ENCODE peak calls at places on chromosomes 13 and 19, in eight cellular contexts. G is cardiac fibroblast; F is SK-N-SH; I is CD8-positive, alpha-beta T cell; Q is cardiac muscle cell; Z is mucosa of descending colon; T is AG10803; X is tibial nerve. N is an unnamed sample.

GRCh38 chr19:6674868-6675305 is 4.9 kb upstream of the TNFSF14 start:
- DNase-seq in G (peak), F (no peak), I (peak), Q (no peak), Z (peak), T (peak), X (no peak), N (no peak)

GRCh38 chr19:35845215-35846037 is 6.9 kb downstream of the NPHS1 start:
- DNase-seq in G (no peak), F (peak), I (no peak), Q (peak), Z (peak), T (no peak), X (no peak), N (no peak)

GRCh38 chr19:11375143-11375948 is 880 bp downstream of the SWSAP1 start:
- DNase-seq in G (no peak), F (peak), I (peak), Q (peak), Z (peak), T (no peak), X (no peak), N (peak)

GRCh38 chr13:79245937-79246574 is 160.0 kb downstream of the RBM26 start:
- DNase-seq in G (no peak), F (no peak), I (no peak), Q (no peak), Z (no peak), T (no peak), X (no peak), N (no peak)

GRCh38 chr13:110661256-110661655 is 44.7 kb downstream of the CARS2 start:
- DNase-seq in G (no peak), F (no peak), I (no peak), Q (no peak), Z (no peak), T (no peak), X (no peak), N (no peak)

GRCh38 chr13:103299079-103299478 is 232.9 kb upstream of the SLC10A2 start:
- DNase-seq in G (no peak), F (no peak), I (no peak), Q (no peak), Z (peak), T (no peak), X (no peak), N (no peak)

GRCh38 chr19:11296264-11296663 is 304 bp downstream of the TSPAN16 start:
- DNase-seq in G (peak), F (no peak), I (no peak), Q (no peak), Z (no peak), T (peak), X (no peak), N (no peak)

GRCh38 chr13:80654638-80655249 is 313.8 kb upstream of the SPRY2 start:
- DNase-seq in G (no peak), F (no peak), I (no peak), Q (no peak), Z (peak), T (no peak), X (no peak), N (no peak)

GRCh38 chr13:50892162-50892944 is 17.2 kb upstream of the RNASEH2B start:
- DNase-seq in G (no peak), F (no peak), I (peak), Q (no peak), Z (peak), T (no peak), X (no peak), N (no peak)

GRCh38 chr13:108342369-108343289 is 73.1 kb downstream of the TNFSF13B start:
- DNase-seq in G (peak), F (peak), I (no peak), Q (peak), Z (no peak), T (peak), X (no peak), N (no peak)

GRCh38 chr19:18501832-18502231 is 20.0 kb downstream of the ELL start:
- DNase-seq in G (no peak), F (no peak), I (no peak), Q (no peak), Z (no peak), T (no peak), X (no peak), N (no peak)

GRCh38 chr13:35598790-35599369 is 122.4 kb upstream of the MAB21L1 start:
- DNase-seq in G (no peak), F (no peak), I (no peak), Q (no peak), Z (no peak), T (no peak), X (no peak), N (no peak)

GRCh38 chr19:3545669-3546034 is 6.7 kb downstream of the TEKTIP1 start:
- DNase-seq in G (no peak), F (no peak), I (no peak), Q (no peak), Z (no peak), T (no peak), X (no peak), N (no peak)

GRCh38 chr13:45101327-45102018 is 18.8 kb upstream of the GTF2F2 start:
- DNase-seq in G (no peak), F (no peak), I (no peak), Q (no peak), Z (no peak), T (no peak), X (no peak), N (no peak)

GRCh38 chr13:105334211-105334610 is 1201.3 kb downstream of the EFNB2 start:
- DNase-seq in G (peak), F (no peak), I (no peak), Q (no peak), Z (no peak), T (peak), X (no peak), N (no peak)

GRCh38 chr19:50514346-50515167 is 844 bp upstream of the ASPDH start:
- DNase-seq in G (no peak), F (peak), I (no peak), Q (peak), Z (peak), T (no peak), X (no peak), N (no peak)

GRCh38 chr19:45976180-45976579 is 2.5 kb upstream of the NOVA2 start:
- DNase-seq in G (peak), F (no peak), I (no peak), Q (no peak), Z (no peak), T (no peak), X (no peak), N (no peak)

GRCh38 chr13:104318121-104318520 is 1251.9 kb upstream of the SLC10A2 start:
- DNase-seq in G (peak), F (peak), I (no peak), Q (peak), Z (no peak), T (no peak), X (no peak), N (no peak)

GRCh38 chr13:50441141-50441540 is 402.4 kb downstream of the DLEU7 start:
- DNase-seq in G (no peak), F (no peak), I (no peak), Q (no peak), Z (no peak), T (peak), X (no peak), N (no peak)

GRCh38 chr13:99724633-99725517 is 223.6 kb downstream of the TM9SF2 start:
- DNase-seq in G (no peak), F (no peak), I (no peak), Q (no peak), Z (no peak), T (no peak), X (no peak), N (no peak)

GRCh38 chr13:99285432-99286182 is 21.6 kb downstream of the GPR183 start:
- DNase-seq in G (no peak), F (no peak), I (no peak), Q (peak), Z (no peak), T (no peak), X (no peak), N (no peak)

GRCh38 chr19:46125447-46125846 is 959 bp upstream of the IGFL3 start:
- DNase-seq in G (no peak), F (no peak), I (no peak), Q (no peak), Z (no peak), T (no peak), X (no peak), N (no peak)

GRCh38 chr19:35249848-35250711 is 1.3 kb downstream of the LSR start:
- DNase-seq in G (no peak), F (no peak), I (peak), Q (no peak), Z (no peak), T (no peak), X (no peak), N (no peak)

GRCh38 chr19:47035127-47035494 is 13.3 kb downstream of the TMEM160 start:
- DNase-seq in G (no peak), F (peak), I (no peak), Q (no peak), Z (no peak), T (no peak), X (no peak), N (no peak)

GRCh38 chr19:33998302-33998701 is 174.0 kb upstream of the LSM14A start:
- DNase-seq in G (no peak), F (peak), I (no peak), Q (no peak), Z (no peak), T (no peak), X (no peak), N (no peak)

DNA sequence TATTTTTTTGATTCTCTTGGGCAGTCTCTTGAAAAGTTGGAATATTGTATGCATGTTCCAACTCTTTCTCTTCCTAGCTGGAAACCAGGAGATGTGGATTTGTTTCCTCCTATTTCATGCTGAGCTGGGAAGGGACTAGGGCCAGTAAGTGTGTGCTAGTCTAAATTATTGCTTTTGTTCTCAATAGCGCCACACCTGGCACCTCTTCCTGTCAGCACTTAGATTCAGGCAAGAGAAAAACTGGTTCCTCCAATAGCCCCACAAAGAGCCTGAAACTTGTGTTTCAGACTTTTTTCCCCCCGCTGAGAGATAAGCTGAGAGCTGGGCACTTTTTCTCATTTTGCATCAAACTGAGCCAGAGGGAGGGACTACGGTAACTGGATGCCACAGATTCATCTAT is 353.4 kb downstream of the OLFM4 start:
- DNase-seq in G (no peak), F (no peak), I (no peak), Q (peak), Z (no peak), T (no peak), X (no peak), N (no peak)
- TF ChIP-seq CTCF in G (no peak), F (no peak), I (no peak), Q (no peak), Z (no peak), T (no peak), X (no peak), N (no peak)

GRCh38 chr13:66114127-66114526 is 1116.0 kb downstream of the PCDH9 start:
- DNase-seq in G (no peak), F (peak), I (no peak), Q (no peak), Z (no peak), T (peak), X (no peak), N (no peak)

GRCh38 chr13:66106246-66106645 is 1123.9 kb downstream of the PCDH9 start:
- DNase-seq in G (no peak), F (no peak), I (no peak), Q (no peak), Z (no peak), T (no peak), X (no peak), N (no peak)

GRCh38 chr13:66117573-66117972 is 1112.6 kb downstream of the PCDH9 start:
- DNase-seq in G (no peak), F (no peak), I (no peak), Q (no peak), Z (no peak), T (no peak), X (no peak), N (no peak)

DNA sequence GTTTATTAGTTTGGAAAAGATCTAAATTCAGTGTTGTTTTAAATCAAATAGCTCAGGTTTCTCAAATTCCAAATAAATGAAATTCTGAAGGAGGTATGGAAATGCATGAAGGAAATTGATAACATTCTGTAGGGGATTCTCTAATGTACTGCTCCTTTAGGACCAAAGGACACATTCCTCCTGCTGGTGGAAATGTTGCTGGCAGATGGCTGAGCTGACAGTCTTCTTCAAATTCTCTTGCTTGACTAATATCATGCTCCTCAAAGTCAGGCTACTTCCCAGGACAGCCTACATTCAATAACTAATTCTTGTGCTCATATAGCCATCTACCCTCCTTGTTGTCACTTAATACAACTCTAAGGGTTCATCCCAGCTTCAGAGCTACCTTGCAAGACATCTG is 1118.5 kb downstream of the PCDH9 start:
- DNase-seq in G (no peak), F (no peak), I (no peak), Q (no peak), Z (no peak), T (no peak), X (no peak), N (no peak)
- TF ChIP-seq CTCF in G (no peak), F (no peak), I (no peak), Q (no peak), Z (no peak), T (no peak), X (no peak), N (no peak)

DNA sequence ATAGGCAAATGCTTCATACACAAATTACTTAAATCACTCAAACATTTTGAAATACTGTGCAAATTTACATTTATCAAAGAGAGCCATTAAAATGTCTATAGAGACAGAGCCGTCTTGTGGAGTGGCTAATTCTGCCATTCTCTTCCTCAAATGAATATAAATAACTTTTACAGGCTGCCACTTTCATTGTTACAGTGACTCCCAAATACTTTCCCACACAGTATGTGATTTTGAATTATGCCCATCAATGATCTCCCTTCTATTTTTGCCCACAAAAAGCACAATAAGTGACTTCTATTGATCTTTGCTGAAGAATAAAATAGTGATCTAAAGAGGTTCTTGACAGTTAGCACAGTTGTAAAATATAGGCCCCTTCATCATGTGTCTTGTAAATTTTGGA is 1244.9 kb downstream of the PCDH17 start:
- DNase-seq in G (no peak), F (no peak), I (no peak), Q (no peak), Z (no peak), T (no peak), X (no peak), N (no peak)
- TF ChIP-seq CTCF in G (no peak), F (no peak), I (no peak), Q (no peak), Z (no peak), T (no peak), X (no peak), N (no peak)

DNA sequence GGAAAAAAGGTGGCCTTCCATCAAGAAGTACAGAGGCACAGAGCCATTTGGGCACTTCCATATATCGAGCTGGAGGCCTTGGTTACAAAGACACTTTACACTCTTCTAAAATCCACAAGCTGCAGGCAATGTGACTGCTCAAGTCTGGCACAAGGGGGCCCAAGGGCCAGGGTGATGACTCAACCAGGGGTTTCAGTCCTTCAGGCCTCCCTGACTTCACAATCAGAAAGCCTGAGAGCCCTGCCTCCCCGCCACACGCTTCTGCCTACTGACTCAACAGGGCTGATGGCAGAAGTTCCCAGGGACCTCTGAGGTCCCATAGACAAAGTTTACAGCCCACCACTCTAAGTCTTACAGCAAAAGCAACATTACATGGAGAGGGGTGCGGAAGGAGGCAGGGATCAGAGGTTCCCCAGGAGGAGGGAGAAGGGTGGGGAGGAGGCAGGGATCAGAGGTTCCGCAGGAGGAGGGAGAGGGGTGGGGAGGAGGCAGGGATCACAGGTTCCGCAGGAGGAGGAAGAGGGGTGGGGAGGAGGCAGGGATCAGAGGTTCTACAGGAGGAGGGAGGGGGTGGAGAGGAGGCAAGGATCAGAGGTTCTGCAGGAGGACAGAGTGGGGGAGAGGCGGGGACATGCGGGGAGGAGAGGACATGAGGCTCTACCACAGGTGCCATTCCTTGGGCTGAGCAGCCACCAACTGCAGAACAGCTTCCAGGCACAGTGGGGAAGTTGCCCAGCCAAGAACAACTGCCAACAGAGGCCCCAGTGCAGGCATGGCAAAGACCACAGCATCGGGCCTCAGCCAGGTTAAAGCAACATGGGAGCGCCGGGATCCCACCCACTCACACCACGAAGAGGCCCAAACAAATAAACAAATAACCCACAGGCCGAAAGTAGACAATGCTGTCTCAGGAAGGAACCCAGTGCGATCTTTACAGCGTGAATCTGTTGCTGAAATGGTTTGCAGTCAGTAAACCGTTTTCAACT is 52.0 kb downstream of the SLC7A1 start:
- DNase-seq in G (peak), F (no peak), I (no peak), Q (no peak), Z (no peak), T (peak), X (no peak), N (no peak)
- TF ChIP-seq CTCF in G (no peak), F (no peak), I (no peak), Q (no peak), Z (no peak), T (peak), X (no peak), N (no peak)

GRCh38 chr19:13613447-13613846 is 107.2 kb upstream of the CACNA1A start:
- DNase-seq in G (no peak), F (no peak), I (no peak), Q (no peak), Z (no peak), T (no peak), X (no peak), N (no peak)

GRCh38 chr19:13611596-13611995 is 105.3 kb upstream of the CACNA1A start:
- DNase-seq in G (no peak), F (no peak), I (no peak), Q (no peak), Z (no peak), T (no peak), X (no peak), N (no peak)

GRCh38 chr19:13604902-13605586 is 98.8 kb upstream of the CACNA1A start:
- DNase-seq in G (no peak), F (no peak), I (no peak), Q (no peak), Z (no peak), T (no peak), X (no peak), N (no peak)

GRCh38 chr19:13606156-13606555 is 99.9 kb upstream of the CACNA1A start:
- DNase-seq in G (no peak), F (no peak), I (no peak), Q (no peak), Z (no peak), T (no peak), X (no peak), N (no peak)

DNA sequence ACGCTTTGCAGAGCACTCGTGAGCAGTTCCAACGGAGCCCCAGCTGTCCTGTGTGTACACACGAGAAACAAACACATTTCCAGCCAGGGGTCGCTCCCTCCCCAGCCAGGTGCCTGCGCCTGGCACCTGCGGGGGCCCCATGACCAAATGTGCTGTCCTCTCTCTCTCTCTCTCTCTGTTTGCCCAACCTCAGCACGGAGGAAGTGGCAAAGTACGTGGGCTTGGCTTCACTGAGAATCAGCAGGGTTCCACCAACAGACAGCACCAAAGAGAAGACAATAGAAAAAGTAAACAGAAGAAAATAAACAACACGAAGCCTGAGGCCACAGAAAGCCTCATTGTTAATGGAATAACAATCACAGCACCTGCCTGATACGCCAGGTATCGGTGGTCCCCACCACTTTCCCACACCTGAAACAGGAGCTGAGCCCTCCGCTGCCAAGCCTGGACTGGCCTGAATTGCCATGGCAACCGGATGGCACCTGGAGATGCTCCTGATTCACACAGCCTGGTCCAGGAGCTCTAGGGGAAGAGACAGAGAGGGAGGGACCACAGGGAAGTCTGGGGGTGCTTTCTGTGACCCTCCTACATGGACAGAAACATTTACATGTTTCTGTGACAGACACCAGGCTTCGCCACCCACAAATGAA is 103.9 kb upstream of the CACNA1A start:
- DNase-seq in G (no peak), F (no peak), I (no peak), Q (peak), Z (no peak), T (no peak), X (no peak), N (no peak)
- TF ChIP-seq CTCF in G (no peak), F (no peak), I (no peak), Q (no peak), Z (no peak), T (no peak), X (no peak), N (no peak)

GRCh38 chr13:37492061-37492460 is 106.5 kb downstream of the POSTN start:
- DNase-seq in G (peak), F (no peak), I (no peak), Q (no peak), Z (no peak), T (peak), X (no peak), N (no peak)
- TF ChIP-seq CTCF in G (no peak), F (no peak), I (no peak), Q (no peak), Z (no peak), T (no peak), X (no peak), N (no peak)